ENCODE peak calls at places on chromosomes 6 and 20, in five cellular contexts. D is brain microvascular endothelial cell, S is HL-60, Q is ovary, M is pancreas. O is an unnamed sample.

GRCh38 chr6:18400831-18401446 is 13.8 kb downstream of the RNF144B start:
- DNase-seq in D (peak), M (no peak), Q (no peak), S (peak), O (no peak)

GRCh38 chr6:25706314-25707014 is 48.1 kb upstream of the SLC17A4 start:
- DNase-seq in S (no peak), Q (no peak), D (no peak), M (no peak), O (no peak)

GRCh38 chr20:17837179-17837578 is 131.4 kb downstream of the SNX5 start:
- DNase-seq in S (no peak), M (no peak), D (no peak), Q (no peak), O (no peak)

GRCh38 chr6:3455121-3455489 is 1.7 kb downstream of the SLC22A23 start:
- DNase-seq in Q (no peak), D (no peak), S (no peak), M (no peak), O (peak)

GRCh38 chr20:1462834-1463233 is 3.8 kb downstream of the NSFL1C start:
- DNase-seq in Q (no peak), S (peak), M (no peak), D (no peak), O (no peak)

GRCh38 chr6:52106994-52107393 is 19.6 kb upstream of the PKHD1 start:
- DNase-seq in M (no peak), S (no peak), D (no peak), Q (no peak), O (no peak)

GRCh38 chr6:27791182-27791939 is 120.8 kb downstream of the OR2B2 start:
- DNase-seq in S (peak), Q (peak), D (peak), M (peak), O (peak)

GRCh38 chr6:9623985-9624384 is 790.9 kb downstream of the TFAP2A start:
- DNase-seq in D (no peak), Q (no peak), M (no peak), S (no peak), O (no peak)

GRCh38 chr6:113586413-113586812 is 270.7 kb upstream of the MARCKS start:
- DNase-seq in D (peak), M (no peak), S (no peak), Q (no peak), O (no peak)

GRCh38 chr6:142885182-142885867 is 59.7 kb downstream of the HIVEP2 start:
- DNase-seq in D (peak), S (no peak), M (peak), Q (peak), O (peak)

GRCh38 chr20:58268936-58269619 is 40.4 kb upstream of the RAB22A start:
- DNase-seq in D (peak), S (no peak), M (no peak), Q (no peak), O (no peak)

GRCh38 chr6:154751020-154751800 is 18.0 kb downstream of the SCAF8 start:
- DNase-seq in M (no peak), D (no peak), S (no peak), Q (no peak), O (no peak)

GRCh38 chr6:71291991-71292390 is 3.4 kb downstream of the OGFRL1 start:
- DNase-seq in S (no peak), M (no peak), Q (no peak), D (no peak), O (no peak)

GRCh38 chr6:32906539-32906938 is 34.3 kb downstream of the HLA-DMB start:
- DNase-seq in Q (no peak), S (no peak), M (no peak), D (peak), O (no peak)

GRCh38 chr6:75524322-75524972 is 30.8 kb upstream of the FILIP1 start:
- DNase-seq in M (peak), D (peak), Q (no peak), S (no peak), O (peak)

GRCh38 chr6:143629104-143630080 is 48.4 kb upstream of the PHACTR2 start:
- DNase-seq in D (no peak), S (no peak), Q (no peak), M (no peak), O (no peak)

GRCh38 chr6:105273589-105273988 is 93.8 kb upstream of the POPDC3 start:
- DNase-seq in S (no peak), D (no peak), Q (no peak), M (no peak), O (no peak)

GRCh38 chr6:31896856-31897611 is 464 bp downstream of the EHMT2 start:
- DNase-seq in D (no peak), S (no peak), M (no peak), Q (no peak), O (no peak)

GRCh38 chr6:20481281-20481680 is 53.0 kb upstream of the CDKAL1 start:
- DNase-seq in M (no peak), D (no peak), Q (no peak), S (no peak), O (no peak)

GRCh38 chr6:91710356-91710755 is 1123.5 kb upstream of the MAP3K7 start:
- DNase-seq in Q (no peak), M (no peak), S (no peak), D (no peak), O (no peak)

GRCh38 chr6:92840246-92840930 is 579.0 kb downstream of the EPHA7 start:
- DNase-seq in M (no peak), S (no peak), D (no peak), Q (no peak), O (no peak)

GRCh38 chr6:19415605-19416326 is 421.4 kb upstream of the ID4 start:
- DNase-seq in M (no peak), S (no peak), Q (no peak), D (peak), O (peak)

GRCh38 chr6:53616450-53617357 is 48.9 kb downstream of the KLHL31 start:
- DNase-seq in D (no peak), M (no peak), Q (no peak), S (no peak), O (no peak)

GRCh38 chr6:2818593-2818992 is 23.1 kb downstream of the SERPINB1 start:
- DNase-seq in M (no peak), S (no peak), D (peak), Q (no peak), O (no peak)

GRCh38 chr6:56798163-56798562 is 155.5 kb upstream of the DST start:
- DNase-seq in M (no peak), D (peak), S (no peak), Q (no peak), O (peak)

GRCh38 chr20:34825530-34826362 is at the start of gene NCOA6:
- DNase-seq in M (peak), D (peak), Q (peak), S (peak), O (peak)

GRCh38 chr6:103122766-103123601 is 1729.5 kb downstream of the GRIK2 start:
- DNase-seq in Q (no peak), M (peak), D (peak), S (peak), O (peak)

GRCh38 chr20:63009044-63009961 is 2.5 kb upstream of the BHLHE23 start:
- DNase-seq in Q (peak), D (peak), M (peak), S (peak), O (peak)

GRCh38 chr20:63008541-63009043 is 1.8 kb upstream of the BHLHE23 start:
- DNase-seq in Q (no peak), M (no peak), S (no peak), D (no peak), O (no peak)

GRCh38 chr20:63011798-63012197 is 5.0 kb upstream of the BHLHE23 start:
- DNase-seq in Q (no peak), S (no peak), M (no peak), D (no peak), O (no peak)

GRCh38 chr20:63007722-63008488 is 1.1 kb upstream of the BHLHE23 start:
- DNase-seq in M (no peak), Q (no peak), D (no peak), S (no peak), O (no peak)

GRCh38 chr20:63009988-63010769 is 3.4 kb upstream of the BHLHE23 start:
- DNase-seq in S (peak), D (no peak), Q (no peak), M (no peak), O (no peak)
- H3K27ac ChIP-seq in S (no peak), D (no peak), Q (no peak), M (no peak), O (no peak)

GRCh38 chr6:77620290-77620882 is 32.5 kb upstream of the MEI4 start:
- DNase-seq in Q (no peak), S (peak), M (no peak), D (peak), O (peak)
- TF ChIP-seq CTCF in Q (no peak), S (peak), M (peak), D (peak), O (no peak)

GRCh38 chr6:118296129-118296852 is 251.8 kb upstream of the PLN start:
- DNase-seq in D (no peak), M (no peak), Q (no peak), S (no peak), O (no peak)
- H3K27ac ChIP-seq in D (no peak), M (no peak), Q (no peak), S (no peak), O (no peak)

DNA sequence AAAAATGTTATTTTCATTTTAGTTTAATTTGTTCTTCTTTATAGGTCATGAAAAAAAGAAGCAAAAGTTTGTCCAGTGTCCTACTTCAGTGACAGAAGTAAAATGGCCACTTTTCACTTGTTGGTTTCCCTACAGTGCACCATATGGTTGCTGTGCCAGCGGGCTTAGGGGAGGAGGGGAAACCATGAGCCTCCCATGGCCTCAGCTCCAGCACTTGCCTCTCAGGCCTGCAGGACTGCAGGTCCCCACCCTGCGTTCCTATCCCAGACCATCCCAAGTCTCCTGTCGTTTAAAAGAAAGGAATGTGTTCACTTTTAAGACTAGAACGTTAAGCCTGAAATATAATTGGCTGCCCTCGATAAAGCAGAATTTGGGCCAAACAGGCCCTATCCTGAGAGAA is 210.0 kb upstream of the TAB2 start:
- DNase-seq in S (no peak), Q (no peak), D (no peak), M (no peak), O (no peak)
- TF ChIP-seq CTCF in S (no peak), Q (no peak), D (no peak), M (no peak), O (no peak)

GRCh38 chr6:135922170-135922569 is 70.7 kb downstream of the PDE7B start:
- DNase-seq in M (no peak), S (no peak), D (peak), Q (no peak), O (peak)
- H3K27ac ChIP-seq in M (no peak), S (no peak), D (peak), Q (no peak), O (no peak)

GRCh38 chr20:4578375-4578774 is 143.3 kb upstream of the PRND start:
- DNase-seq in Q (no peak), D (no peak), M (no peak), S (no peak), O (no peak)

GRCh38 chr20:4569882-4570281 is 151.8 kb upstream of the PRND start:
- DNase-seq in M (no peak), S (no peak), D (no peak), Q (no peak), O (no peak)

GRCh38 chr20:4574356-4574690 is 147.4 kb upstream of the PRND start:
- DNase-seq in Q (no peak), M (no peak), S (no peak), D (no peak), O (no peak)

GRCh38 chr20:4571759-4572531 is 149.8 kb upstream of the PRND start:
- DNase-seq in M (no peak), Q (no peak), D (no peak), S (no peak), O (no peak)

GRCh38 chr20:4573564-4574355 is 147.9 kb upstream of the PRND start:
- DNase-seq in M (no peak), S (no peak), D (peak), Q (no peak), O (peak)
- TF ChIP-seq CTCF in M (no peak), S (no peak), D (no peak), Q (no peak), O (no peak)

DNA sequence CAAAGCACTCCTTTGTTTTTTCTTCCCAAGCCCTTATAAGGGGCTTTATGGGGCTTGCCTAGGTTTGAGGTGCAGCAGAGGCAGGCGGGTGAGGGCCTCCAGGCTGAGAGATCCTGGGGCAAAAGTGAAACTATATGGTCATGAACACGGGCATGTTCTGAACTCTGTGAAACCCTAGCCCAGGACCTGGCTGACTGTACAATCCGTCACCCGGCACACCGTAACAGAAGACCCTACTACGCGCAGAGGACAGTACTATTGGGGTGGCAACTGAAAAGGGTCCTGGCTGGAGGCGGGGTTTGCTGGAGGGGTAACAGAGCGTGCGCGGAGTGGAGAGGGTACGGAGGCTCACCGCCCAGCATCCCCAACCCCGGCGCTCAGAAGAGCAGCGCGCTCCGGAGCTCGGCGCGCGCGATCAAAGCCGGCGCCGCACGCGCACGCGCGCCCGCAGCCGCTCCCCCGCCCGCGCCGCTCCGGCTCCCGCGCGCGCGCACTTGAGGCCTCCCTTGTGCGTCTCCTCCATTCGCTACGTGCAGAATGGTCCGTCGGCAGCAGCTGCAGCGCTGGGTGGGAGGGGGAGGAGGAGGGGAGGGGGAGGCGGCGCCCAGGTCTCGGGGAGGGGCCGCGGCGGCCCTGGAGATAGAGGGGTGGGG is 54.2 kb downstream of the MRPL14 start:
- DNase-seq in D (peak), M (peak), S (peak), Q (peak), O (peak)
- H3K27ac ChIP-seq in D (peak), M (no peak), S (no peak), Q (no peak), O (peak)

DNA sequence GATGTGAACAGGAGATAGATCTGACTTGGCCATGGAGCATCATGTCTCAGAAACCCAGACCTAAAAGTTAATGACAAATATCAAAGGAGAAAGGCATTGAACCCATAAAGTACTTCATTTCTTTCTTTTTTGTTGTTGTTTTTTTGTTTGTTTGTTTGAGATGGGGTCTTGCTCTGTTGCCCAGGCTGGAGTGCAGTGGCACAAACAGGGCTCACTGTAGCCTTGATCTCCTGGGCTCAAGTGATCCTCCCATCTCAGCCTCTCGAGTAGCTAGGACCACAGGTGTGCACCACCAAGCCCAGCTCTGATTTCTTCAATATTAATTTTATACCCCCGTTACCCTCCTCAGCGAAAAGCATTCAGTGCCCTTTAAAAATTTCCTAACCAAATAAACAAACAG is 45.8 kb downstream of the KIF16B start:
- DNase-seq in M (no peak), S (no peak), Q (no peak), D (no peak), O (no peak)
- TF ChIP-seq CTCF in M (no peak), S (no peak), Q (no peak), D (no peak), O (no peak)

DNA sequence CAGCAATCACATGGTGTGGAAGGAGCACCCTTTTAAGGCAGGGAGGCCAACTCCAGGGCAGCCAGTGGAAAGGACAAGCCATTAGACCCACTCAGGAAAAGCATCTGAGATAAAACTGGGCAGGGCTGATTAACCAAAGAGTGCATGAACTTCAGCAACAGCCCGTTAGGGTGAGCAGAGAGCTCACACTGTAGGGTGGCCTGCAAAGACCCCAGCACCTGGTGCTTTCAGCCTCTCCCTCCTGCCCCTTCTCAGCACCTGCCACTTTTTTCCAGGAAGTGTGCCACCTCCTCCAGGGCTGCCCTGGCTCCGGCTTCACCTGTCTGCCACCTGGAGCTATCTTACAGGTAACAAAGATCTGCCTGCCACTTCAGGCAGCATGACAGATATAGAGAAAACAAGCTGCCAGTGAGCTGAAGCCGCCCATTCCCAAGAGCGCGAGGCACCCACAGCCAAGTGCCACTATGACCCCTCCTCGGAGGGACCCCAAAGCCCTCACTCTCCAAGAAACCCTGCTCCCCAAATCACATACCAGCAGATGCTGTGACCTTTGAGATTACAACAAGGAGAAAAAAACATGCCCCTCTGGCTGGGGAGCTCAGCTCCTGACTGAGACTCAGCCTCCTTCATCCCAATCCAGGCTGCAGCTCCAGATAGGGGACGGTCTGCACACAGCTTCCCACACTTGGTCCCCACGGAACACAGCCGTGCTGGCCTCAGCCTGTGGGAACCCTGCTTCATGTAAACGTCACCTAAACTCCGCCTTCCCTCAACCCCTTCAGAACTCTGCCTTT is 71.2 kb downstream of the ABHD12 start:
- DNase-seq in S (no peak), M (peak), Q (no peak), D (no peak), O (no peak)
- H3K27ac ChIP-seq in S (peak), M (no peak), Q (no peak), D (no peak), O (peak)

GRCh38 chr6:4805553-4806307 is 29.5 kb downstream of the CDYL start:
- DNase-seq in S (peak), M (peak), D (no peak), Q (peak), O (peak)
- TF ChIP-seq CTCF in S (peak), M (peak), D (peak), Q (no peak), O (peak)